ENCODE peak calls at places on chromosomes 7 and 10, in seven cellular contexts. P, L, Q, K, O, A and Z are unnamed samples.

GRCh38 chr7:21064698-21065648 is 278.3 kb upstream of the SP8 start:
- DNase-seq in P (no peak), L (no peak), Q (no peak), K (no peak), O (no peak), A (no peak), Z (no peak)

GRCh38 chr7:150335101-150335773 is 6.2 kb downstream of the RARRES2 start:
- DNase-seq in P (no peak), L (peak), Q (no peak), K (no peak), O (no peak), A (no peak), Z (peak)

GRCh38 chr10:17562572-17562971 is 54.6 kb downstream of the HACD1 start:
- DNase-seq in P (no peak), L (peak), Q (no peak), K (peak), O (no peak), A (no peak), Z (no peak)

GRCh38 chr10:76917071-76917470 is 720.5 kb downstream of the KCNMA1 start:
- DNase-seq in P (no peak), L (no peak), Q (no peak), K (no peak), O (no peak), A (no peak), Z (no peak)

GRCh38 chr7:88789480-88790064 is 6.0 kb downstream of the TEX47 start:
- DNase-seq in P (no peak), L (peak), Q (peak), K (peak), O (no peak), A (no peak), Z (no peak)

GRCh38 chr7:11427686-11428273 is 404.2 kb downstream of the THSD7A start:
- DNase-seq in P (no peak), L (peak), Q (peak), K (peak), O (no peak), A (peak), Z (no peak)

GRCh38 chr7:81457858-81458522 is 311.9 kb downstream of the HGF start:
- DNase-seq in P (no peak), L (peak), Q (peak), K (no peak), O (no peak), A (no peak), Z (no peak)

GRCh38 chr10:42930516-42931205 is 146.2 kb upstream of the RET start:
- DNase-seq in P (no peak), L (no peak), Q (no peak), K (no peak), O (no peak), A (no peak), Z (no peak)

GRCh38 chr10:133030791-133031190 is 56.9 kb upstream of the ADGRA1 start:
- DNase-seq in P (no peak), L (no peak), Q (no peak), K (no peak), O (no peak), A (no peak), Z (no peak)

GRCh38 chr10:132919374-132920100 is 22.8 kb downstream of the CFAP46 start:
- DNase-seq in P (no peak), L (no peak), Q (no peak), K (no peak), O (no peak), A (no peak), Z (no peak)

GRCh38 chr7:143884978-143885559 is 16.9 kb downstream of the TCAF1 start:
- DNase-seq in P (no peak), L (peak), Q (no peak), K (peak), O (peak), A (peak), Z (peak)

GRCh38 chr7:21140622-21141021 is 287.3 kb upstream of the SP4 start:
- DNase-seq in P (no peak), L (no peak), Q (peak), K (no peak), O (no peak), A (no peak), Z (no peak)

GRCh38 chr10:93596539-93596938 is 4.5 kb downstream of the RBP4 start:
- DNase-seq in P (no peak), L (no peak), Q (peak), K (no peak), O (no peak), A (no peak), Z (no peak)

GRCh38 chr10:22831586-22831985 is 96.3 kb upstream of the ARMC3 start:
- DNase-seq in P (no peak), L (no peak), Q (no peak), K (no peak), O (no peak), A (no peak), Z (no peak)

GRCh38 chr10:55330485-55330884 is 529.5 kb upstream of the PCDH15 start:
- DNase-seq in P (no peak), L (no peak), Q (no peak), K (no peak), O (no peak), A (no peak), Z (no peak)

GRCh38 chr10:43420369-43421200 is 11.6 kb upstream of the HNRNPF start:
- DNase-seq in P (peak), L (peak), Q (no peak), K (peak), O (peak), A (peak), Z (peak)

GRCh38 chr10:49369216-49370162 is 26.4 kb downstream of the DRGX start:
- DNase-seq in P (no peak), L (no peak), Q (no peak), K (no peak), O (no peak), A (no peak), Z (no peak)

GRCh38 chr7:17646181-17646956 is 293.9 kb downstream of the SNX13 start:
- DNase-seq in P (no peak), L (peak), Q (no peak), K (no peak), O (no peak), A (no peak), Z (no peak)

GRCh38 chr7:154916381-154917213 is 86.3 kb downstream of the PAXIP1 start:
- DNase-seq in P (no peak), L (no peak), Q (no peak), K (no peak), O (no peak), A (no peak), Z (peak)

GRCh38 chr7:105689093-105689819 is 108.0 kb upstream of the EFCAB10 start:
- DNase-seq in P (no peak), L (no peak), Q (no peak), K (no peak), O (no peak), A (no peak), Z (no peak)

GRCh38 chr7:148336411-148336810 is 254.2 kb upstream of the C7orf33 start:
- DNase-seq in P (no peak), L (no peak), Q (no peak), K (no peak), O (no peak), A (no peak), Z (no peak)

GRCh38 chr7:104005197-104005596 is 15.7 kb upstream of the RELN start:
- DNase-seq in P (no peak), L (no peak), Q (no peak), K (peak), O (no peak), A (no peak), Z (no peak)

GRCh38 chr7:31033674-31034073 is 18.4 kb upstream of the ADCYAP1R1 start:
- DNase-seq in P (no peak), L (no peak), Q (no peak), K (no peak), O (no peak), A (no peak), Z (no peak)

GRCh38 chr10:123136806-123137642 is 1.3 kb downstream of the HMX3 start:
- DNase-seq in P (no peak), L (peak), Q (no peak), K (peak), O (no peak), A (no peak), Z (no peak)

GRCh38 chr10:119896061-119896655 is 3.6 kb downstream of the SEC23IP start:
- DNase-seq in P (no peak), L (peak), Q (no peak), K (no peak), O (no peak), A (no peak), Z (no peak)

GRCh38 chr7:113217314-113217713 is 99.0 kb upstream of the SMIM30 start:
- DNase-seq in P (no peak), L (no peak), Q (no peak), K (no peak), O (no peak), A (no peak), Z (no peak)

GRCh38 chr7:24290004-24290641 is 6.1 kb downstream of the NPY start:
- DNase-seq in P (peak), L (peak), Q (peak), K (peak), O (no peak), A (no peak), Z (no peak)

GRCh38 chr10:15363031-15363430 is 8.1 kb downstream of the FAM171A1 start:
- DNase-seq in P (no peak), L (no peak), Q (no peak), K (no peak), O (no peak), A (no peak), Z (no peak)

GRCh38 chr7:153061913-153062528 is 302.5 kb downstream of the ACTR3B start:
- DNase-seq in P (no peak), L (no peak), Q (no peak), K (peak), O (no peak), A (no peak), Z (no peak)

GRCh38 chr7:16554518-16555236 is 28.1 kb downstream of the LRRC72 start:
- DNase-seq in P (no peak), L (no peak), Q (no peak), K (peak), O (no peak), A (peak), Z (no peak)

GRCh38 chr7:78194609-78195008 is 396.0 kb downstream of the PHTF2 start:
- DNase-seq in P (no peak), L (peak), Q (no peak), K (peak), O (no peak), A (no peak), Z (no peak)

GRCh38 chr10:77186936-77187335 is 450.7 kb downstream of the KCNMA1 start:
- DNase-seq in P (no peak), L (no peak), Q (no peak), K (no peak), O (no peak), A (no peak), Z (no peak)

GRCh38 chr10:538895-539294 is 150.6 kb downstream of the DIP2C start:
- DNase-seq in P (no peak), L (peak), Q (no peak), K (no peak), O (no peak), A (no peak), Z (no peak)

GRCh38 chr7:159148430-159149395 is 4.0 kb upstream of the VIPR2 start:
- DNase-seq in P (no peak), L (no peak), Q (no peak), K (no peak), O (no peak), A (no peak), Z (no peak)

GRCh38 chr10:21464134-21464533 is 61.3 kb downstream of the SKIDA1 start:
- DNase-seq in P (no peak), L (no peak), Q (no peak), K (no peak), O (no peak), A (no peak), Z (no peak)

GRCh38 chr10:102436312-102436711 is 3.9 kb upstream of the CUEDC2 start:
- DNase-seq in P (no peak), L (no peak), Q (no peak), K (no peak), O (peak), A (no peak), Z (no peak)

GRCh38 chr10:30172096-30172495 is 112.7 kb upstream of the JCAD start:
- DNase-seq in P (no peak), L (no peak), Q (no peak), K (no peak), O (no peak), A (no peak), Z (no peak)
- H3K27ac ChIP-seq in P (no peak), L (no peak), Q (no peak), K (no peak), O (no peak), A (no peak), Z (no peak)

DNA sequence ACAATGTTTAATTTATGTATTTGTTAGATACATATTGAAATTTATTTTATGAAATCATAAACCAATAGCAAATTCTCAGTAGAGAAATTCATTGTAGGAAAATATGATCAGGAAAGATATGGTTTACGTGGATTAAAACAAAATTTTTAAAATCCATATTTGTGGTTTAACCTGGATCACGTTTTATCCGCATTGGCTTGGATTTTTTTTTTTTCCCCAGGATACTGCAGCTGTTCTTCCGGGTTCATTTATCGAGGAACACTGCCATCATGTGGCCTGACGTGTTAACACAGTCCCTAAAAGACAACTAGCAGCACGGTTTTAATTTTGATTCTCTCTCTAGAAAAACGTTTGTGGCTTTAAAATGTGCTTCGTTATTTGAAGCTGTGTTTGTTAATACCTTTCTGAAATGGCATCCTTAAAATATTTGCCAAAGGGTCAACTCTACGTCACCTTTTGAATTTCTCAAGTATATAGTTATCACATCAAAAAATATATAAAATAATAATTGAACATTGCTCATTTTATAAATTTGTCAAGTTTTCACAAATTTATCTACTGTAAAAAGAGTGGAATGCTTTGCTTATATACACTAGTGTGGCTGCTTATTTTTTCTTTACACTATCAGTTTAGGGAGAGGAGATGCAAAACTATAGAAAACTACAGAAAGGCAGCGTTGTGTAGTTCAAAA is 8.7 kb upstream of the ASB4 start:
- DNase-seq in P (peak), L (peak), Q (peak), K (peak), O (peak), A (peak), Z (peak)
- TF ChIP-seq CTCF in P (peak), L (peak), Q (peak), K (peak), O (peak), A (peak), Z (peak)

DNA sequence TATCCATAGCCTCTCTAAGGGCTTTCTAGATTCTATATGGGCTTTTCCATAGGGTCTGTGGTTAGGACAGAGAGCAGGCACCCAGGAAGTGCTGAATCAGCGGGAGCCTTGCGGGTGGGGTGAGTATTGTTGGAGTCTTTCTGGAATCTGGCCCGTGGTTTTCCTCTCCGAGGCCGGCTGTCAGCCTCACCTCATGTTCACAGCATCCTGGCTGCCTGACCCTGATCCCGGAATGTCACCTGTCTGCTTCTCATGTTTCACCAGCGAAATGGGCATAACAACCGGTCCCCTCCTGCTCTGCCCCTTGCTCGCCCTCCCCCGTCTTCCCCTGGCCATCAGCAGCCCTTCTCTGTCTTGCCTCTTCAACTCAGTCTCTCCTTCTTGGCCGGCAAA is 36.5 kb downstream of the DDIT4 start:
- DNase-seq in P (no peak), L (no peak), Q (no peak), K (no peak), O (no peak), A (no peak), Z (no peak)
- H3K27ac ChIP-seq in P (no peak), L (no peak), Q (peak), K (no peak), O (peak), A (no peak), Z (no peak)

DNA sequence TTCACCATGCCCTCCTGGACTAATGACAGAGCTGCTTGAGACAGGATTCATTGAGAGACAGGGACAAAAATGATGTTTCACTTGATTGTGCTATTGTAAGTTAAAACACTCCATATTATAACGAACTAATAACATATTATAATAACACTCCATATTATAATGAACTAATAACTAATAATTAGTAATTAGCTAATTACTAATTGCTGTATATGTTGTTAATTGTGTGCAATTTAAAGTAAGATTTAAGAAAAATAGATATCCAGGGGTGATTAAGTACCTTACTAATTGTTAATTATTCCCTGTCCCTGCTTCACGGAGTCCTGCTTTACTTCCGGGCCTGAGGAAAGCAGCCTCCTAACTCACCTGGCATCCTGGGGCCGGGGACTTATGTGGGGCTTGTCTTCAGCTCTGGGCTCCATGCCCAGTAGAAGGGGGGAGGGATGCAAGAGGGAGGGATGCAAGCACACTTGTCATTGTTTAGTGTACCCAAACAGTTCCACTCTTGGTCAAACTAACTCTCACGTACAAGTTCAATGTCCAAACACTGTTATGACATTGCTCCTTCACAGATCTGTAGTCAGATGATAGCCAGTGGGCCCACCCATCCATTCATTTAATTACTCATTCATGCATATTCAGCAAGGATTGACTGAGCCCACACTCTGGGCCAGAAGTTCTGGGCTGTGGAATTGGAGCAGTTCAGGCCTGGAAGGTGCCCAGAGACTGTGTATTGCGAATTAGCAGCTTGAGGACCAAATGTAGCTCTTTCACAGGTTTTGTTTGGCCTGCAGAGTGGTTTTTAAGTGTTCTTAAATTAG is 53.8 kb downstream of the COL13A1 start:
- DNase-seq in P (no peak), L (no peak), Q (no peak), K (no peak), O (no peak), A (no peak), Z (no peak)
- TF ChIP-seq CTCF in P (no peak), L (no peak), Q (no peak), K (no peak), O (no peak), A (no peak), Z (no peak)

GRCh38 chr10:78942006-78942405 is 126.8 kb upstream of the ZMIZ1 start:
- DNase-seq in P (no peak), L (no peak), Q (no peak), K (no peak), O (no peak), A (no peak), Z (no peak)
- H3K27ac ChIP-seq in P (no peak), L (no peak), Q (no peak), K (no peak), O (no peak), A (no peak), Z (no peak)

GRCh38 chr10:68897336-68897741 is 3.8 kb upstream of the DDX50 start:
- DNase-seq in P (peak), L (peak), Q (peak), K (peak), O (no peak), A (peak), Z (no peak)
- TF ChIP-seq CTCF in P (no peak), L (peak), Q (peak), K (peak), O (peak), A (peak), Z (peak)

DNA sequence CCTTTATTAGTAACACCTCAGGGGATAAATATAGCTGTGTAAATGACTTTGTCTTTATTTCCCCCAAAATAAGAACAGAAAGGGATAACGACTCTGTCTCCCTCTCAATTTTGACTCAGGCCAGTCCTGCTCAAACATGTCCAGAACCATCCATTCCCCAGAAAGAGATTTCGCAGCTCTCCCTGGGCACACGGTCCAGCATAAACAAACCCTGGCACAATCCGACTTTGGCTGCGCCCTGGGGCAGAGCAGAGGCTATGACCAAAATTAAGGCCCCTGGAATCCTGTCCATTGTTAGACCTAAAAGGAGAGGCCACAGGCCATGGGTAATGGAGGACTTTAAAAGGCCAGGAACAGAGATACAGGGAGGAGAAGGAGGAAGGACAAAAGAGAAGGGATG is 99.1 kb downstream of the PRPF18 start:
- DNase-seq in P (no peak), L (no peak), Q (no peak), K (no peak), O (no peak), A (peak), Z (no peak)
- H3K27ac ChIP-seq in P (no peak), L (no peak), Q (no peak), K (no peak), O (peak), A (peak), Z (no peak)

DNA sequence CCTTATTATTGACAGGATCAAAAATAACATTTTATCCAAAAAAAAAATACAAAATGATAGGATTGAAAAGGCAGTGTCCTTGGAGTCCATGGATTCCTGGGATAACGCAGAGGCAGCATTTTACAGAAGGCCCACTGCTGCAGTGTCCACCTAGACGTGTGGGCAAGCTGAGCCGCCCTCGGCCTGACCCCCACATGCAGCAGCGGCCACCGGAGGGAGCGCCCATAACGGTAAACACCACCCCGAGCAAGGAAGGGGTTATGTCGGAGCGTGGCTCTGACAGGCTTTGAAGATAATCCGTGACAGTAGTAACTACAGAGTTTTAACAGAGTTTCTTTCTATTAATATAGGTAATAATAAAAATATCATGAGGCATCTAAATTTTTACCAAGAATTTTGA is 45.3 kb upstream of the PITRM1 start:
- DNase-seq in P (no peak), L (no peak), Q (no peak), K (no peak), O (no peak), A (no peak), Z (no peak)
- TF ChIP-seq CTCF in P (no peak), L (no peak), Q (no peak), K (no peak), O (no peak), A (no peak), Z (no peak)

DNA sequence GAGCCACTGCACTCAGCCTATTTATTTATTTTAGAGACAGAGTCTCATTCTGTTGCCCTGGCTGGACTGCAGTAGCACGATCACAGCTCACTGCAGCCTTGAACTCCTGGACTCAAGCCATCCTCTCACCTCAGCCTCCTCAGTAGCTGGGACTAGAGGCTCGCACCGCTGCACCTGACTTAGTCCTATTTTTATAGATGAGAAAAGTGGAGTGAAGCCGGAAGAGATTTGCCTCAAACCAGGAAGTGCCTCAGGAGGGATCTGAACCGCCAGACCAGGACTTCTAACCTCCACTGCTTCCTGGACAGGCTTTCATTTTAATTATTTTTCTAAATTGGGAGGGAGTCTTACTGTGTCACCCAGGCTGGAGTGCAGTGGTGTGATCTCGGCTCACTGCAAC is 17.5 kb upstream of the CLIP2 start:
- DNase-seq in P (no peak), L (no peak), Q (no peak), K (peak), O (no peak), A (no peak), Z (no peak)
- H3K27ac ChIP-seq in P (no peak), L (peak), Q (no peak), K (peak), O (peak), A (peak), Z (peak)